ENCODE peak calls at places on chromosomes 4 and X, in six cellular contexts. R is NCI-H345, B is anterior cingulate cortex, Y is GM13976, N is M059J, P is GM10248. X is an unnamed sample.

GRCh38 chr4:27662426-27662825 is 801.8 kb downstream of the STIM2 start:
- DNase-seq in R (no peak), B (no peak), Y (no peak), N (no peak), P (no peak), X (no peak)

GRCh38 chrX:143580266-143580665 is 55.6 kb downstream of the SLITRK4 start:
- DNase-seq in R (no peak), B (no peak), Y (no peak), N (no peak), P (no peak), X (no peak)

GRCh38 chr4:95220205-95221175 is 328.3 kb downstream of the UNC5C start:
- DNase-seq in R (no peak), B (no peak), Y (no peak), N (no peak), P (no peak), X (no peak)

GRCh38 chr4:145061325-145061920 is 36.6 kb downstream of the ANAPC10 start:
- DNase-seq in R (peak; percentile 19), B (no peak), Y (peak; percentile 21), N (peak; percentile 40), P (peak; percentile 22), X (no peak)

GRCh38 chr4:140098481-140099132 is 55.4 kb downstream of the MAML3 start:
- DNase-seq in R (no peak), B (no peak), Y (no peak), N (peak; percentile 73), P (no peak), X (no peak)

GRCh38 chr4:154954117-154954516 is 173.0 kb downstream of the RBM46 start:
- DNase-seq in R (no peak), B (no peak), Y (no peak), N (no peak), P (no peak), X (no peak)

GRCh38 chr4:8171941-8172924 is 13.6 kb upstream of the ABLIM2 start:
- DNase-seq in R (no peak), B (no peak), Y (peak; percentile 84), N (no peak), P (peak; percentile 86), X (no peak)

GRCh38 chr4:6179362-6179761 is 21.0 kb downstream of the JAKMIP1 start:
- DNase-seq in R (no peak), B (no peak), Y (no peak), N (no peak), P (no peak), X (no peak)

GRCh38 chr4:8730681-8731080 is 138.1 kb downstream of the CPZ start:
- DNase-seq in R (no peak), B (no peak), Y (no peak), N (no peak), P (no peak), X (peak; percentile 46)

GRCh38 chr4:82891728-82892466 is 944 bp upstream of the SEC31A start:
- DNase-seq in R (no peak), B (no peak), Y (no peak), N (peak; percentile 47), P (no peak), X (no peak)

GRCh38 chr4:143085224-143085623 is 99.5 kb upstream of the USP38 start:
- DNase-seq in R (no peak), B (no peak), Y (no peak), N (no peak), P (no peak), X (no peak)

GRCh38 chr4:124275-125081 is at the start of gene ZNF718:
- DNase-seq in R (peak; percentile 90), B (peak; percentile 93), Y (peak; percentile 93), N (peak; percentile 93), P (peak; percentile 94), X (peak; percentile 95)

GRCh38 chr4:118086334-118086733 is 52.0 kb downstream of the NDST3 start:
- DNase-seq in R (no peak), B (no peak), Y (no peak), N (peak; percentile 76), P (no peak), X (no peak)

GRCh38 chr4:15213415-15213814 is 211.1 kb downstream of the CPEB2 start:
- DNase-seq in R (no peak), B (no peak), Y (no peak), N (no peak), P (no peak), X (no peak)

GRCh38 chr4:31290836-31291235 is 570.7 kb downstream of the PCDH7 start:
- DNase-seq in R (no peak), B (no peak), Y (no peak), N (no peak), P (no peak), X (no peak)

GRCh38 chr4:18322111-18322510 is 300.6 kb upstream of the LCORL start:
- DNase-seq in R (no peak), B (no peak), Y (no peak), N (no peak), P (no peak), X (no peak)

GRCh38 chrX:3346436-3347329 is at the start of gene MXRA5:
- DNase-seq in R (peak; percentile 33), B (no peak), Y (no peak), N (no peak), P (no peak), X (no peak)

GRCh38 chrX:109172091-109172602 is 309.7 kb downstream of the GUCY2F start:
- DNase-seq in R (no peak), B (no peak), Y (no peak), N (no peak), P (no peak), X (no peak)

GRCh38 chrX:87878926-87879325 is 361.3 kb downstream of the KLHL4 start:
- DNase-seq in R (no peak), B (no peak), Y (no peak), N (no peak), P (no peak), X (no peak)

GRCh38 chrX:75648803-75649588 is 126.2 kb upstream of the ZDHHC15 start:
- DNase-seq in R (no peak), B (no peak), Y (no peak), N (no peak), P (no peak), X (no peak)

GRCh38 chr4:153483432-153484418 is 17.6 kb downstream of the TMEM131L start:
- DNase-seq in R (no peak), B (no peak), Y (no peak), N (no peak), P (no peak), X (no peak)

GRCh38 chr4:7281316-7282093 is 89.2 kb downstream of the SORCS2 start:
- DNase-seq in R (no peak), B (no peak), Y (no peak), N (no peak), P (no peak), X (no peak)

GRCh38 chr4:5054532-5054931 is 3.3 kb downstream of the STK32B start:
- DNase-seq in R (no peak), B (no peak), Y (no peak), N (peak; percentile 31), P (no peak), X (no peak)

X was measured in sciatic nerve.